ENCODE peak calls at places on chromosomes 2 and 18, in four cellular contexts. T is HepG2, N is H1, J is SK-N-SH. S is an unnamed sample.

GRCh38 chr2:45289018-45289417 is 279.8 kb upstream of the SIX2 start:
- DNase-seq in T (no peak), N (no peak), J (no peak), S (no peak)

GRCh38 chr2:211237586-211237985 is 681.2 kb downstream of the CPS1 start:
- DNase-seq in T (no peak), N (no peak), J (no peak), S (no peak)

GRCh38 chr2:85189606-85190270 is 56.5 kb downstream of the TCF7L1 start:
- DNase-seq in T (peak), N (no peak), J (no peak), S (peak)

GRCh38 chr2:98555681-98556080 is 52.6 kb downstream of the COA5 start:
- DNase-seq in T (no peak), N (no peak), J (no peak), S (no peak)

GRCh38 chr2:102235491-102235890 is 48.7 kb downstream of the IL1RL2 start:
- DNase-seq in T (peak), N (no peak), J (no peak), S (peak)

GRCh38 chr18:63312731-63313408 is 6.7 kb downstream of the BCL2 start:
- DNase-seq in T (no peak), N (no peak), J (no peak), S (no peak)

GRCh38 chr2:82344670-82345069 is 2040.1 kb upstream of the LRRTM1 start:
- DNase-seq in T (peak), N (peak), J (no peak), S (no peak)

GRCh38 chr2:42513252-42513918 is 19.6 kb upstream of the KCNG3 start:
- DNase-seq in T (peak), N (no peak), J (peak), S (no peak)

GRCh38 chr2:175366814-175367213 is 185.3 kb upstream of the ATP5MC3 start:
- DNase-seq in T (peak), N (peak), J (peak), S (peak)

GRCh38 chr2:1047485-1047884 is 96.8 kb downstream of the SNTG2 start:
- DNase-seq in T (peak), N (no peak), J (no peak), S (no peak)

GRCh38 chr18:76357585-76358265 is 137.3 kb downstream of the ZNF516 start:
- DNase-seq in T (no peak), N (no peak), J (no peak), S (no peak)

GRCh38 chr2:41521191-41521590 is 526.6 kb upstream of the PKDCC start:
- DNase-seq in T (no peak), N (no peak), J (no peak), S (no peak)

GRCh38 chr18:75253043-75253442 is 42.4 kb downstream of the TSHZ1 start:
- DNase-seq in T (no peak), N (no peak), J (no peak), S (no peak)

GRCh38 chr2:2812117-2812516 is 481.0 kb upstream of the MYT1L start:
- DNase-seq in T (no peak), N (no peak), J (no peak), S (no peak)

GRCh38 chr2:763766-764525 is 86.7 kb upstream of the TMEM18 start:
- DNase-seq in T (no peak), N (no peak), J (no peak), S (peak)

GRCh38 chr18:332721-333513 is 65.1 kb upstream of the THOC1 start:
- DNase-seq in T (no peak), N (no peak), J (no peak), S (no peak)

GRCh38 chr2:218896501-218897393 is 16.1 kb downstream of the WNT10A start:
- DNase-seq in T (no peak), N (no peak), J (peak), S (no peak)

GRCh38 chr2:9302755-9303154 is 96.1 kb downstream of the ASAP2 start:
- DNase-seq in T (no peak), N (no peak), J (no peak), S (no peak)

GRCh38 chr2:9300214-9300613 is 93.6 kb downstream of the ASAP2 start:
- DNase-seq in T (no peak), N (no peak), J (no peak), S (no peak)

GRCh38 chr2:9300829-9301453 is 94.3 kb downstream of the ASAP2 start:
- DNase-seq in T (no peak), N (no peak), J (peak), S (no peak)

GRCh38 chr2:9306910-9307309 is 100.3 kb downstream of the ASAP2 start:
- DNase-seq in T (no peak), N (no peak), J (no peak), S (no peak)

DNA sequence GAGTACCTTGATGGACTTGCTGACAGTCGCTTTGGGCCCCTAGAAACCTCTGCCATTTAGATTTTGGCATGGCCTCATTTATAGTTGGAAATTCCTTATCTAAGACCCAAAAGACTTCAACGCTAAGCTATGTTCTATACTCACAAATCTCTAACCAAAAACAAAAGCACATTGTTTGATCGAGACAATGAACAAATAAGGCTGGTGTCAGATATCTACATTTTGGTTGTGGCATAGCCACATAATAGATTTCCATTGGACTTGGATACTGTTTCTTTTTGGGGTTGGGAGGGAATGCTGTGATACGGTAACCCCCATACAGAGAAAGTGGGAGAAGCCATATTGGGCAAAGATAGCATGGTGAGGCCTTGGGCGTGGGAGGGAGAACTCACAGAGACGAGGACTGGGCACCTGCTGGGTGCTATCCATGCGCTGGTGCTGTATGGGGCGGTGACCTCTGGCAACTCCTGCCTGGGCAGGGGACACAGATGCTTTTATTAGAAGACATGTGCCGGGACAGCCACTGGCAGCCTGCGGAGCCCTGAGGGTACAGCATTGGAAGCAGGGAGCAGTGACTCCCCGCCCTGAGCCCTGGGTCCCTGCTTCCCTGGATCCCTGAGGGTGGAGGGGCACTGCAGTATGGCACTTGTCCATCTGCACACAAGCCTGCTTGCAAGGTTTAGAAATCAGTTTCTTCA is 97.1 kb downstream of the ASAP2 start:
- DNase-seq in T (no peak), N (no peak), J (no peak), S (no peak)
- TF ChIP-seq JUND in T (no peak), N (no peak), J (no peak), S (no peak)

DNA sequence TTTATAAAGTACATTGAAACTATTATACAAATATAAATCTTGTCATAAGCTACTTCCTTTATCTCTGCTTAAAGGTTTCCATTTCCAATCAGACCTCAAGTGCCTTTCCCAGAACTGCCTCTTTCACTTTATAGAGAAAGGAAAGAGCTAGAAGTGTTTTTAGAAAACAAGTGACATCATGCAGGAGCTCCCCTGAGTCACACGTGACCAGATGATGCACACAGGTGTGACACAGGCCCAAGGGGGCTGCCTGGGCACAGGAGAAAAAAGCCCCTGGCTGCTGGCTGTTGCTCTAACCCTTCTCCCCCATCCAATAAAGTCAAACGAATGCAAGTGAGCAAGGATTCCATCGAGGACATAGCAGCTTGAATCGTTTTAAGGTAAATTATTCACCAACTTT is 21.4 kb upstream of the SH3BP4 start:
- DNase-seq in T (no peak), N (no peak), J (no peak), S (no peak)
- TF ChIP-seq JUND in T (no peak), N (no peak), J (no peak), S (no peak)

DNA sequence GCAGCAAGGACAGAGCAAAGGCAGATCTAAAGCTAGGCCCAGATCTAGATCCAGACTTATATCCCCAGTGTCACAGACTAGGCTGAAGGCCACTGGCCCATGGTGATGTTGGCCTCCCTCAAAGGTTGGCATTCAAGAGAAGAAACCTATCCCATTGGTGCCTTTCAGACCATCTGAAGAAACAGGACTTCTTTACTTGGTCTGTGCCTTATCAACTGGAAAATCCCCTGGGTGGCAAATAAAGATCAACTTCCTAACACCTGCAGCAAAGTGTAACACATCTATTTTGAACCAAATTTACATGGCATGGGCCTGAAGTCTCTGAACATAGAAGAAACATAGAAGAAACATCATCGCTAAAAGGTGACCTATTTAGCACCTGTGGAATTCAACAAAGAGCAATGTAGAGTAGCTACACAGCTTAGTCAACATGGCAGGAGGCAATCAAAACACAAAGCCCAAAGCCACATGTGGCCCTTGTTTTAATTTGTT is 35.8 kb downstream of the METTL4 start:
- DNase-seq in T (no peak), N (no peak), J (no peak), S (no peak)
- TF ChIP-seq JUND in T (no peak), N (no peak), J (no peak), S (no peak)

DNA sequence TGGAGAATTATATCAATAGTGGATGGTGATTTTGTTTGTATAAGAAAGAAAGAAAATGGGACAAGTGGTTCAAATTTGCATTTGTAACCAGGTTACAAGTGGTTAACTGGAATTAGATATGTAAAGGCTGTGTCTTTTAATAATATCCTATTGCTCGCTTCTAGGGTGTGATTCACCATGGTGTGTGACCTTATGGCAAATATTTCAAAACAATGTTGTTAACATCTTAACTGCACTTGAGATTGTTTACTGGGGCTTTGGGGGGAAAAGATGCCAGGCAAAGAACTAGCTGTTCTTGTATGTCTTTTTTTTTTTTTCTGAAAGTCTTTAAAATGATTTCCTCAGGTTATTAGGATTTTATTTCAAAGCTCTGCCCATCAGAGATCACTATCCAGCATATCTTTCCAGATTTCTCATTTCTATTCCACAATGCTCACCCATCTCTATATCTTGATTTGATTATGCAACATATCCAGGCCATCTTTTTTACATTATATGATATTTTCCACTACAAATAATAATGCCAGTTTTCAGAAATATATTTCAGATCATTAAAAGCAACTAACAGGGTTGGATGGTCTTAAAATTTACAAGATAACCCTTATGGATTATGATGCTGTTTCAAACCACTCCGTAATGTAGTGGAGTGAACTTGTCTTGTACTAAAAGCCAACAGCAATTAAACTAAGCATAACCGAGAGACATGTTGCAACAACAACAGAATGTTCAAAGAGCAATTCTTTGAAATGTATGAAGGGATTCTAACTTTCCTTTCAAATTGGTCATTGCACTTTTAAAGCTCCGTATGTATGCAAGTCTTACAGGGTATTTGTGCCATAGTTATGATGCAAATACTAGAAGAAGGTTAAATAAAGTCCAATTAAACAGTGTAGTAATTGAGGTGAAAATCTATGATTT is 341.5 kb upstream of the ETAA1 start:
- DNase-seq in T (peak), N (no peak), J (no peak), S (no peak)
- TF ChIP-seq JUND in T (no peak), N (no peak), J (no peak), S (no peak)

GRCh38 chr2:224971214-224971613 is 71.1 kb downstream of the DOCK10 start:
- DNase-seq in T (no peak), N (peak), J (no peak), S (peak)
- TF ChIP-seq JUND in T (no peak), N (no peak), J (no peak), S (no peak)

DNA sequence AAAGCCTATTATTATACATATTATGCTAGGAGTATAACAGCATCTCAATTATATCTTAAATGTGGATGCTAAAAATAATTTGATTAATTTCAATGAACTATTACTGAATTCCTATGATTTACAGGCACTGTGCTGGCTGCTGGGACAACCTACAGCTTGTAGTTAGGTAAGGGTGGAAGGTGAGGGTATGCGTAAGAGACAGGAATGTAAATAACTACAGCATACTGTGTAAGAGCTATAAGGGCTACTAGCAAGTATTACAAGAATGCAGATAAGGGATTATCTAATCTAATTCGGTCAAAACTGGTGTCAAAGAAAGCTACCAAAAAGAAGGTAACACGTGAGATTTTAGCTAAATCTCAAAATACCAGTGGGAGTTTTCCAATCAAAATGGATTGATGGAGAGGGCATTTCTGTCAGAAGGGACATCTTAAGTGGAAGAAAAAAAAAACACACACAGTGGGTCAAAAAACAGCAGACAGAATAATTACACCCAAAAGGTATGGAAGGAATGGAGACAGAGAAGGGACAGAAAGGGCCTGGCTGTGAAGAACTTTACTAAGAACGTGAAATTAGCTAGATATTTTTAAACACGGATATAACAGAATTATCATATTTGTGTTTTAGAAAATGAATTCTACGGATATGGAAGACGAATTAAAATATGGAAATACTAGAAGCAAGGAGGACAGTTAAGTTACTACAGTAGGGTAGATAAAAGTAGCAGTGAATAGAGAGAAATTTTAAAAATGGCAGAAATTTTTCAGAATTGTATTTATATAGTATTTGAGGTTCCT is 47.1 kb downstream of the STRN start:
- DNase-seq in T (peak), N (no peak), J (no peak), S (no peak)
- TF ChIP-seq JUND in T (no peak), N (no peak), J (no peak), S (no peak)

DNA sequence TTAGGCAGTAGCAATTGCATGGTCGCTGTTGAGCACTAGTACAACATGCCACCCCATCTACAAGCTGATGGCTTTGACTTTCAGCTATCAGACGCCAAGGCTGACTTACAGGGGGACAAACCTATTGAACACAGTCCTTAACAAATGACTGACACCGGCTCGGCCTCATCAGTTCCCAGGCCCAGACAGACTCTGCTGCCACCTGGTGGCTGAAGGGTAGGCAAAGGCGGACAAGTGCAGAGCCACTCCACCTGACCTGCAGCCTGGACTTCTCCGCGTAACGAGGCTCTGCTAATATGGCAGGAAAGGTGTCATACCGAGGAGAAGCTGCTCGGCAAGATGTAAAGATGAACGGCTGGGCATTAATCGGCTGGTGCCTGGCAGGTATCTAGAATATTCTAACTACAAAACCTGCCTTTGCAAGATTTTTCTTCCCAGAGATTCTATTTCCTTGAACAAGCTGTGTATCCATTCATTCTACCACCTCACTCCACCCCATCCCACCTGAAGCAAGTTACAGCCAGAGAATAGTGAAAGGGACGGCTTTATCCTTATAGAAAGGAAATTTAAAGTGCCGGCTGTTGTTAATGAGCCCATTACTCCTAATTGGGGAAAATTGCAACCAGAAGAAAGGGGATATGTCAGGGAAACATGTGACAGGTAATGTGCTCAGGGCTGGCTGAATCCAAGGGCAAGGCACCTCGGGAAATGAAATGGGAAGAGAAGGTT is 67.4 kb downstream of the STEAP3 start:
- DNase-seq in T (peak), N (peak), J (peak), S (peak)
- TF ChIP-seq JUND in T (no peak), N (no peak), J (no peak), S (no peak)

GRCh38 chr2:11420190-11420589 is 45.8 kb downstream of the E2F6 start:
- DNase-seq in T (no peak), N (no peak), J (no peak), S (no peak)

GRCh38 chr2:11419781-11420180 is 46.2 kb downstream of the E2F6 start:
- DNase-seq in T (no peak), N (no peak), J (no peak), S (no peak)

GRCh38 chr2:11416191-11416590 is 49.8 kb downstream of the E2F6 start:
- DNase-seq in T (no peak), N (no peak), J (no peak), S (no peak)

GRCh38 chr2:11416931-11417330 is 49.0 kb downstream of the E2F6 start:
- DNase-seq in T (no peak), N (no peak), J (no peak), S (no peak)

GRCh38 chr2:11417946-11418585 is 47.9 kb downstream of the E2F6 start:
- DNase-seq in T (peak), N (no peak), J (no peak), S (no peak)
- TF ChIP-seq JUND in T (no peak), N (no peak), J (no peak), S (no peak)

GRCh38 chr2:69911985-69912563 is 2.8 kb upstream of the MXD1 start:
- DNase-seq in T (peak), N (no peak), J (peak), S (peak)
- TF ChIP-seq JUND in T (no peak), N (no peak), J (no peak), S (no peak)

S was measured in T47D.